ENCODE peak calls at places on chromosomes 3 and 15, in four cellular contexts. Q, H, U and K are unnamed samples.

GRCh38 chr15:43249699-43250203 is 17.0 kb downstream of the TGM5 start:
- DNase-seq in U (no peak), Q (no peak), H (peak; percentile 94), K (no peak)

GRCh38 chr3:152235709-152236298 is 32.9 kb upstream of the MBNL1 start:
- DNase-seq in H (no peak), Q (peak; percentile 31), U (peak; percentile 8), K (no peak)

GRCh38 chr3:175193815-175194518 is 334.8 kb downstream of the NAALADL2 start:
- DNase-seq in U (no peak), H (peak; percentile 17), Q (no peak), K (no peak)

GRCh38 chr3:181487236-181487978 is 224.3 kb upstream of the SOX2 start:
- DNase-seq in Q (no peak), H (no peak), U (no peak), K (no peak)

GRCh38 chr3:184642623-184643308 is 69.1 kb downstream of the MAGEF1 start:
- DNase-seq in H (no peak), Q (no peak), U (no peak), K (no peak)

GRCh38 chr3:197519801-197520211 is 36.0 kb downstream of the BDH1 start:
- DNase-seq in U (no peak), H (no peak), Q (no peak), K (no peak)

GRCh38 chr3:101695779-101696372 is 9.4 kb upstream of the RPL24 start:
- DNase-seq in U (peak; percentile 67), H (no peak), Q (peak; percentile 8), K (peak; percentile 15)

GRCh38 chr15:49876401-49877038 is 242.5 kb downstream of the ATP8B4 start:
- DNase-seq in U (no peak), Q (peak; percentile 8), H (no peak), K (peak; percentile 4)

GRCh38 chr3:64267774-64268604 is 42.7 kb upstream of the PRICKLE2 start:
- DNase-seq in H (no peak), U (no peak), Q (no peak), K (peak; percentile 25)

GRCh38 chr3:125525153-125525552 is 5.2 kb upstream of the SNX4 start:
- DNase-seq in Q (no peak), H (no peak), U (no peak), K (no peak)

DNA sequence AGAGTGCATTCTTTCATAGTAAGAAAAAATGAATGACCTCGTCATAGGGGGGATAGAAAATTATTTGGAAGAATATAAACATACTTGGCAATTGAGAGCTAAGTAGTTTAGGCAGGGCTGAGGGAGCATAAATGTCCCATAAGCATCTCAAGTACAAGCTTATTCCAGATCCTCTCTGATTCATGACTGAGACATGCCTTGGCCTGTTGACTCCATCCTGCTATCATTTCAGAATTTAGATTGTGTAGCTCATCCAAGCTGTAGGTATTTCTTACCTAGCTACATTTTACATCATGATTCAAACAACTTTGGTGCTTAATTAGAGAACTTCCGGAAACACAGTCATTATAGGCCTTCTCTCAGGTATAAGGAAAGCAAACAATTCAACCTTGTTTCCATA is 12.3 kb downstream of the POGLUT1 start:
- DNase-seq in Q (no peak), H (no peak), U (no peak), K (no peak)
- TF ChIP-seq TARDBP in Q (no peak), H (no peak), U (no peak), K (no peak)

GRCh38 chr3:58824777-58825176 is 158.2 kb upstream of the FAM3D start:
- DNase-seq in H (no peak), U (no peak), Q (no peak), K (no peak)
- TF ChIP-seq TARDBP in H (no peak), U (no peak), Q (no peak), K (no peak)

GRCh38 chr3:122082357-122082756 is 27.2 kb downstream of the CD86 start:
- DNase-seq in U (no peak), H (no peak), Q (no peak), K (no peak)
- TF ChIP-seq TARDBP in U (no peak), H (no peak), Q (no peak), K (no peak)

GRCh38 chr3:150216041-150216811 is 191.9 kb upstream of the TSC22D2 start:
- DNase-seq in H (no peak), Q (no peak), U (no peak), K (no peak)
- TF ChIP-seq TARDBP in H (no peak), Q (no peak), U (no peak), K (no peak)

GRCh38 chr15:45635763-45636292 is 999 bp downstream of the SQOR start:
- DNase-seq in H (no peak), Q (no peak), U (no peak), K (no peak)

GRCh38 chr15:45638641-45639040 is 3.8 kb downstream of the SQOR start:
- DNase-seq in Q (no peak), U (no peak), H (no peak), K (no peak)

GRCh38 chr15:45635191-45635638 is 386 bp downstream of the SQOR start:
- DNase-seq in U (peak; percentile 41), H (no peak), Q (no peak), K (peak; percentile 11)

GRCh38 chr15:45634442-45635190 is at the start of gene SQOR:
- DNase-seq in U (peak; percentile 68), Q (peak; percentile 15), H (peak; percentile 59), K (no peak)

GRCh38 chr15:45637552-45638033 is 2.8 kb downstream of the SQOR start:
- DNase-seq in U (peak; percentile 80), H (peak; percentile 85), Q (no peak), K (no peak)
- TF ChIP-seq TARDBP in U (no peak), H (no peak), Q (no peak), K (no peak)

DNA sequence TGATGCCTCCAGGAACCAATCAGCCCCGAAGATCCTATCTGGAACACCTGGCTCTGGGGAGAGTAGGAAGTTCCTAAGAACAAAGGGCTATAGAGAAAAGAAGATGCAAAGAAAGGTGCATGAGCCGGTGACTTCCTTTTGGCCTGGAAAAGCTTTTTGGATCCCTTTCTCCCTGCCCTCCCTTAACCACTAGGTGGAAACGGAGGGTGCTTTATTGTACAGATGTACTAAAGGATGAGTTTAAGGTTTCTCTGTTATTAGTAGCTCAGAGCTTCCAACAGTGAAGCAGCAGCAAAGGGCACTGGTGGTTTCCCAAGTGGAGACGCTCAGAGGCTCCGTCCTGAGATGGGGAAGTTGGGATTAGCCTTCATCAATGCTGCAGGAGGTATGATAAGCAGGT is 6.0 kb upstream of the ADGRG7 start:
- DNase-seq in H (no peak), Q (no peak), U (peak; percentile 38), K (peak; percentile 44)
- TF ChIP-seq TARDBP in H (no peak), Q (no peak), U (no peak), K (no peak)

DNA sequence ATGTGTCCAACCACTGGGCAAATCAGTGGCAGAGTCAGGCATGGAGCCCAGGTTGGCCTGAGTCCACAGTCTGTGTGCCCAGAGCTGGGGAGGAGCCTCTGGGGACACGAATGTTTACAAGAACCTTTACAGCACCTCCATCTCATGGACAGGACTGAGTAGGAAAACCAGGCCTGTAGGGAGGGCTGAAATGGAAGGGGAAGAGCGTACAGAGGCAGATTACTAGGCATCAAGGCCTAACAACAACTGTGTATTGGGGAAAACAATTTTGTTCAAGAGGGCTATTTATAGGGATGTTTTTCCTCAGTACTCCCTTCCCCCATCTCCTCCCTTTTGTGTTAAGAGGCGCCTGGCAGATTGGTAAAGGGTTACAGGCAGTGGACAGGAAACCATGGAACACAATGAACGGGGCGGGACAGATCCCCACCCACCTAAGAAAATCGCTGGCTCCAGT is 15.1 kb upstream of the ARHGAP31 start:
- DNase-seq in Q (no peak), U (no peak), H (no peak), K (no peak)
- TF ChIP-seq TARDBP in Q (no peak), U (no peak), H (no peak), K (no peak)